ENCODE peak calls at places on chromosomes 1 and 21, in eight cellular contexts. L is stimulated activated CD4-positive, alpha-beta T cell treated with anti-CD3 and anti-CD28 coated beads, Interleukin-4, amount 100 ng/mL, for 48 hours; K is transverse colon; P is iPS-NIHi11; S is NCI-H345; A is brain microvascular endothelial cell; T is mesenchymal stem cell; Y is head of caudate nucleus. J is an unnamed sample.

GRCh38 chr1:73998348-73998959 is 199.5 kb downstream of the LRRIQ3 start:
- DNase-seq in T (peak), K (no peak), P (peak), A (no peak), S (peak), Y (no peak), L (no peak), J (no peak)

GRCh38 chr1:161159087-161159914 is at the start of gene USP21:
- DNase-seq in P (peak), A (peak), L (peak), Y (peak), S (peak), T (peak), K (peak), J (peak)

GRCh38 chr1:158227904-158228623 is 26.2 kb upstream of the CD1A start:
- DNase-seq in T (no peak), K (no peak), L (no peak), Y (no peak), A (no peak), S (no peak), P (no peak), J (no peak)

GRCh38 chr1:70745199-70745598 is 302.4 kb downstream of the PTGER3 start:
- DNase-seq in P (peak), S (no peak), Y (no peak), L (no peak), K (no peak), T (no peak), A (no peak), J (no peak)

GRCh38 chr1:219398815-219399396 is 214.0 kb downstream of the ZC3H11B start:
- DNase-seq in T (no peak), L (no peak), A (no peak), P (no peak), Y (no peak), K (no peak), S (no peak), J (no peak)

GRCh38 chr21:44424608-44425306 is 30.6 kb upstream of the LRRC3 start:
- DNase-seq in T (no peak), Y (no peak), K (no peak), S (no peak), P (peak), A (no peak), L (no peak), J (no peak)

GRCh38 chr1:67256291-67257172 is 51.1 kb upstream of the IL12RB2 start:
- DNase-seq in Y (no peak), P (peak), L (no peak), K (no peak), A (no peak), S (no peak), T (no peak), J (no peak)

GRCh38 chr1:246095441-246095840 is 411.6 kb downstream of the SMYD3 start:
- DNase-seq in Y (no peak), S (no peak), T (no peak), A (no peak), K (no peak), L (no peak), P (no peak), J (no peak)

GRCh38 chr1:88488277-88488676 is 195.8 kb upstream of the PKN2 start:
- DNase-seq in P (no peak), S (no peak), L (no peak), K (no peak), T (no peak), Y (no peak), A (no peak), J (no peak)

GRCh38 chr1:221468556-221468955 is 273.3 kb downstream of the DUSP10 start:
- DNase-seq in L (no peak), K (no peak), P (no peak), S (no peak), T (no peak), A (no peak), Y (no peak), J (no peak)

GRCh38 chr1:162151900-162152829 is 82.7 kb downstream of the NOS1AP start:
- DNase-seq in K (no peak), A (peak), L (peak), Y (no peak), T (peak), S (peak), P (no peak), J (no peak)

GRCh38 chr1:17895401-17895800 is 140.3 kb downstream of the ACTL8 start:
- DNase-seq in A (no peak), T (no peak), S (no peak), Y (no peak), K (no peak), L (no peak), P (no peak), J (no peak)

GRCh38 chr1:210259496-210259895 is 26.9 kb downstream of the SERTAD4 start:
- DNase-seq in S (no peak), K (no peak), P (no peak), T (peak), A (peak), Y (peak), L (no peak), J (no peak)